ENCODE peak calls at places on chromosomes 1 and 21, in five cellular contexts. N is H9, I is endothelial cell of umbilical vein, F is dorsolateral prefrontal cortex, L is lower lobe of right lung. H is an unnamed sample.

GRCh38 chr1:236063919-236064673 is 794 bp downstream of the NID1 start:
- DNase-seq in N (peak; percentile 47), I (peak; percentile 67), F (no peak), L (peak; percentile 58), H (peak; percentile 43)

GRCh38 chr1:104125935-104126334 is 376.2 kb downstream of the AMY1C start:
- DNase-seq in N (no peak), I (no peak), F (no peak), L (no peak), H (no peak)

GRCh38 chr1:54543729-54544496 is 4.1 kb upstream of the ACOT11 start:
- DNase-seq in N (no peak), I (no peak), F (no peak), L (no peak), H (no peak)

GRCh38 chr1:10045480-10046355 is 13.0 kb downstream of the UBE4B start:
- DNase-seq in N (no peak), I (no peak), F (no peak), L (no peak), H (no peak)

GRCh38 chr1:99643021-99643779 is 2.7 kb upstream of the PALMD start:
- DNase-seq in N (no peak), I (no peak), F (no peak), L (no peak), H (no peak)

GRCh38 chr1:206672844-206673758 is 11.6 kb upstream of the MAPKAPK2 start:
- DNase-seq in N (no peak), I (peak; percentile 43), F (no peak), L (no peak), H (no peak)

GRCh38 chr1:84913025-84913892 is 20.3 kb upstream of the LPAR3 start:
- DNase-seq in N (no peak), I (no peak), F (no peak), L (no peak), H (peak; percentile 15)

GRCh38 chr1:223216482-223217205 is 73.6 kb upstream of the TLR5 start:
- DNase-seq in N (peak; percentile 19), I (no peak), F (no peak), L (no peak), H (no peak)

GRCh38 chr21:44301961-44302406 is 2.1 kb downstream of the PFKL start:
- DNase-seq in N (no peak), I (no peak), F (no peak), L (no peak), H (no peak)

GRCh38 chr1:31795801-31796621 is 19.8 kb downstream of the SPOCD1 start:
- DNase-seq in N (no peak), I (peak; percentile 34), F (peak; percentile 53), L (peak; percentile 33), H (peak; percentile 4)

GRCh38 chr1:54408701-54409066 is 2.5 kb upstream of the SSBP3 start:
- DNase-seq in N (no peak), I (no peak), F (no peak), L (no peak), H (no peak)

GRCh38 chr21:44283953-44284352 is 1.7 kb upstream of the AIRE start:
- DNase-seq in N (no peak), I (no peak), F (no peak), L (peak; percentile 31), H (no peak)

GRCh38 chr1:186113454-186113853 is 261.6 kb downstream of the TPR start:
- DNase-seq in N (no peak), I (no peak), F (no peak), L (no peak), H (no peak)

GRCh38 chr1:240737268-240737667 is 125.3 kb upstream of the GREM2 start:
- DNase-seq in N (no peak), I (no peak), F (no peak), L (no peak), H (no peak)

GRCh38 chr1:53266038-53266437 is 27.7 kb upstream of the MAGOH start:
- DNase-seq in N (no peak), I (no peak), F (no peak), L (no peak), H (no peak)

GRCh38 chr1:72109916-72110315 is 172.4 kb downstream of the NEGR1 start:
- DNase-seq in N (no peak), I (no peak), F (no peak), L (no peak), H (no peak)

DNA sequence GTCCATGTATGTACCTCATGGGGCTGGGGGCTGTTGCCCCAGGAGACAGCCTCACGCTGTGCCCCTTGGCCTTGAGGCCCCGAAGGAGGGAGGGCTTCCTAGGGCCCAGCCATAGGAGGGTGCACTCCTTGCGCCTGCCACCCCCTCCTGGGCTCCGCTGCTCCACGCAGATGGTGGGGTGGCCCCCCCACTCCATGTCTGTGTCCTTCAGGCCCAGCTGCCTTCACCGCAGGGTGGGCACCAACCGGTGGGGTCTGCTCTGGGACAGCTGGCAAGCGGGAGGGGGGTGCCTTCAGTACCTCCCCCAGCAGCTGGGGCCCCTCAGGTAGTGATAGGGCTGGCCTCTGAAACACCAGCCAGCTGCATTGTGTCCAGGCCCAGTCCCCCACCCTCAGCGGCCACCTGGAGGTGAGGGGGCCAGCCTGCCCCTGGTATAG is 309 bp downstream of the GJC2 start:
- DNase-seq in N (no peak), I (no peak), F (peak; percentile 53), L (no peak), H (no peak)
- H3K27ac ChIP-seq in N (no peak overlapping the region), I (no peak overlapping the region), F (peak overlapping the region; percentile 97), L (peak overlapping the region; percentile 88), H (peak overlapping the region; percentile 82)

GRCh38 chr1:55582078-55582477 is 366.9 kb upstream of the USP24 start:
- DNase-seq in N (no peak), I (no peak), F (no peak), L (no peak), H (no peak)

GRCh38 chr1:55586771-55587170 is 371.6 kb upstream of the USP24 start:
- DNase-seq in N (no peak), I (no peak), F (no peak), L (no peak), H (no peak)

GRCh38 chr1:55585402-55585792 is 370.2 kb upstream of the USP24 start:
- DNase-seq in N (no peak), I (no peak), F (no peak), L (no peak), H (no peak)

GRCh38 chr1:55588300-55588699 is 373.1 kb upstream of the USP24 start:
- DNase-seq in N (no peak), I (no peak), F (no peak), L (no peak), H (no peak)

GRCh38 chr1:55584521-55585401 is 369.6 kb upstream of the USP24 start:
- DNase-seq in N (no peak), I (peak; percentile 14), F (no peak), L (no peak), H (no peak)
- H3K27ac ChIP-seq in N (no peak overlapping the region), I (no peak overlapping the region), F (no peak overlapping the region), L (no peak overlapping the region), H (no peak overlapping the region)

DNA sequence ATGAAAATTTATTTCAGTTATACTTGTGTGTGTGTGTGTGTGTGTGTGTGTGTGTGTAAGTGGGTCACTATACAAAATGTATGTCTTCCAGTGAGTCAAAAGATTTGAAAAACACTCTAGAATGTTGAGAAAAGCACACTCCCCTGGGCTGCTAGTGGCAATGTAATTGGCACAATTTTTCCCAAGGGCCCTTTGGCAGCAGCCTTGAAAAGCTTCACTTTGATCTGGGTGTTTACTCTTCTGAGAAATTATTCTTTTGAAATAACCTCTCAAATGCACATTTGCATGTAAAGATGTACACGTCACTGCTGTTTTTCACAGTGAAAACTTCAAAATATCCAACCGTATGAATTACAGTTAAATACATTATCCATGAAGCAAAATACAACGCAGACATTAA is 22.1 kb upstream of the SLC44A3 start:
- DNase-seq in N (no peak), I (no peak), F (no peak), L (no peak), H (no peak)
- H3K27ac ChIP-seq in N (no peak overlapping the region), I (no peak overlapping the region), F (no peak overlapping the region), L (no peak overlapping the region), H (no peak overlapping the region)

GRCh38 chr1:192488058-192488457 is 87.5 kb upstream of the RGS1 start:
- DNase-seq in N (no peak), I (no peak), F (no peak), L (no peak), H (no peak)

GRCh38 chr1:192489046-192489445 is 86.5 kb upstream of the RGS1 start:
- DNase-seq in N (no peak), I (peak; percentile 16), F (no peak), L (no peak), H (no peak)

GRCh38 chr1:192489748-192490147 is 85.8 kb upstream of the RGS1 start:
- DNase-seq in N (peak; percentile 40), I (peak; percentile 95), F (no peak), L (peak; percentile 50), H (no peak)

GRCh38 chr1:192485692-192486436 is 89.7 kb upstream of the RGS1 start:
- DNase-seq in N (no peak), I (peak; percentile 98), F (no peak), L (peak; percentile 47), H (no peak)
- H3K27ac ChIP-seq in N (no peak overlapping the region), I (no peak overlapping the region), F (no peak overlapping the region), L (no peak overlapping the region), H (no peak overlapping the region)

GRCh38 chr1:19257178-19257914 is 5.7 kb downstream of the MRTO4 start:
- DNase-seq in N (no peak), I (no peak), F (no peak), L (no peak), H (no peak)
- H3K27ac ChIP-seq in N (no peak overlapping the region), I (no peak overlapping the region), F (no peak overlapping the region), L (no peak overlapping the region), H (no peak overlapping the region)